ENCODE peak calls at places on chromosome 16, in seven cellular contexts. K is neural crest cell, B is heart left ventricle, L is WTC11, P is OCI-LY7, Z is RWPE1, Y is MCF 10A. A is an unnamed sample.

GRCh38 chr16:87954361-87954760 is 3.1 kb downstream of the BANP start:
- DNase-seq in K (no peak), B (no peak), L (no peak), P (no peak), Z (no peak), Y (no peak), A (no peak)

GRCh38 chr16:50316102-50316847 is 49.9 kb downstream of the ADCY7 start:
- DNase-seq in K (no peak), B (no peak), L (no peak), P (no peak), Z (no peak), Y (no peak), A (no peak)

GRCh38 chr16:19315889-19316288 is 30.4 kb downstream of the CLEC19A start:
- DNase-seq in K (no peak), B (no peak), L (no peak), P (no peak), Z (no peak), Y (no peak), A (no peak)

GRCh38 chr16:49434733-49435132 is 61.1 kb downstream of the C16orf78 start:
- DNase-seq in K (no peak), B (no peak), L (no peak), P (no peak), Z (no peak), Y (no peak), A (peak)

GRCh38 chr16:85057212-85057889 is 29.8 kb downstream of the KIAA0513 start:
- DNase-seq in K (no peak), B (no peak), L (peak), P (peak), Z (no peak), Y (peak), A (no peak)

GRCh38 chr16:84497836-84498610 is 6.4 kb downstream of the MEAK7 start:
- DNase-seq in K (no peak), B (no peak), L (no peak), P (no peak), Z (no peak), Y (no peak), A (no peak)

GRCh38 chr16:87276091-87276561 is 41.1 kb downstream of the C16orf95 start:
- DNase-seq in K (no peak), B (no peak), L (no peak), P (no peak), Z (no peak), Y (no peak), A (no peak)

GRCh38 chr16:48942996-48943395 is 333.0 kb upstream of the N4BP1 start:
- DNase-seq in K (no peak), B (no peak), L (no peak), P (no peak), Z (no peak), Y (no peak), A (no peak)

GRCh38 chr16:83015871-83016270 is 389.1 kb downstream of the CDH13 start:
- DNase-seq in K (no peak), B (no peak), L (no peak), P (no peak), Z (no peak), Y (peak), A (no peak)

GRCh38 chr16:79610771-79611170 is 10.2 kb upstream of the MAF start:
- DNase-seq in K (no peak), B (no peak), L (no peak), P (no peak), Z (no peak), Y (peak), A (no peak)

GRCh38 chr16:65336169-65336568 is 214.3 kb upstream of the CDH11 start:
- DNase-seq in K (no peak), B (no peak), L (no peak), P (no peak), Z (peak), Y (peak), A (no peak)

GRCh38 chr16:87725596-87726235 is 40.1 kb downstream of the KLHDC4 start:
- DNase-seq in K (no peak), B (no peak), L (no peak), P (no peak), Z (no peak), Y (no peak), A (no peak)

GRCh38 chr16:48291754-48292153 is 44.4 kb upstream of the ABCC11 start:
- DNase-seq in K (no peak), B (no peak), L (no peak), P (no peak), Z (no peak), Y (peak), A (no peak)

GRCh38 chr16:81797443-81797842 is 18.4 kb downstream of the PLCG2 start:
- DNase-seq in K (no peak), B (no peak), L (no peak), P (peak), Z (no peak), Y (no peak), A (no peak)

GRCh38 chr16:23324727-23325126 is 22.6 kb downstream of the SCNN1B start:
- DNase-seq in K (no peak), B (peak), L (no peak), P (no peak), Z (no peak), Y (peak), A (no peak)

GRCh38 chr16:5738586-5738985 is 641.0 kb upstream of the EEF2KMT start:
- DNase-seq in K (no peak), B (no peak), L (no peak), P (no peak), Z (no peak), Y (no peak), A (no peak)

GRCh38 chr16:81447383-81448101 is 2.9 kb downstream of the CMIP start:
- DNase-seq in K (no peak), B (no peak), L (no peak), P (no peak), Z (peak), Y (peak), A (no peak)

GRCh38 chr16:86854058-86854621 is 275.8 kb downstream of the FOXL1 start:
- DNase-seq in K (no peak), B (no peak), L (no peak), P (no peak), Z (no peak), Y (no peak), A (no peak)

GRCh38 chr16:73143681-73144370 is 95.9 kb upstream of the ZFHX3 start:
- DNase-seq in K (no peak), B (no peak), L (no peak), P (no peak), Z (no peak), Y (no peak), A (no peak)

GRCh38 chr16:81401035-81401950 is 43.3 kb upstream of the CMIP start:
- DNase-seq in K (no peak), B (peak), L (no peak), P (no peak), Z (peak), Y (peak), A (no peak)

GRCh38 chr16:64731891-64732290 is 390.0 kb downstream of the CDH11 start:
- DNase-seq in K (no peak), B (no peak), L (no peak), P (no peak), Z (no peak), Y (no peak), A (no peak)

DNA sequence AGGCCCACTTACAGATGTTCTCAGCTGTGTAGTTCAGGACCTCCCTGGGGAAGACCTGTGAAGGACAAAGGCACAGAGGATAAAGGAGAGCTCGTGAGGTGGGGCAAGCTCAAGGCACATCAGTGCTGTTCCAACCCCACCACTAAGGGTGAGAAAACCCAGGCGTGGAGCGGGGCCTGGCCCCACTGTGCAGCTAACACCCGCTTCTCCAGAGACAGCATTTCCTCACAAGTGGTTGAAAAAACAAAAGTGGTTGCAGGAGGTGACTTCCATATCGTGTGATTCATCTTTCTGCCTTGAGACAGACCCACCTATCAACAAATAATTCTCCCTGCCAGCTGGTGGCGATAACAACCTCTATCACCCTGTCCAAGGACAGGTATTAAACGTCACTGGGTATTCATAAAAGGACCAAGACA is 30.0 kb downstream of the SNN start:
- DNase-seq in K (no peak), B (no peak), L (no peak), P (peak), Z (peak), Y (peak), A (no peak)
- TF ChIP-seq CTCF in K (no peak), B (no peak), L (no peak), P (peak), Z (no peak), Y (no peak), A (no peak)

GRCh38 chr16:71440669-71441347 is 1.0 kb downstream of the TLE7 start:
- DNase-seq in K (no peak), B (no peak), L (peak), P (no peak), Z (peak), Y (no peak), A (no peak)
- TF ChIP-seq CTCF in K (peak), B (no peak), L (peak), P (peak), Z (no peak), Y (no peak), A (no peak)

GRCh38 chr16:397736-398332 is 835 bp downstream of the NME4 start:
- DNase-seq in K (peak), B (peak), L (peak), P (peak), Z (peak), Y (peak), A (peak)
- TF ChIP-seq CTCF in K (peak), B (peak), L (no peak), P (peak), Z (peak), Y (peak), A (no peak)

DNA sequence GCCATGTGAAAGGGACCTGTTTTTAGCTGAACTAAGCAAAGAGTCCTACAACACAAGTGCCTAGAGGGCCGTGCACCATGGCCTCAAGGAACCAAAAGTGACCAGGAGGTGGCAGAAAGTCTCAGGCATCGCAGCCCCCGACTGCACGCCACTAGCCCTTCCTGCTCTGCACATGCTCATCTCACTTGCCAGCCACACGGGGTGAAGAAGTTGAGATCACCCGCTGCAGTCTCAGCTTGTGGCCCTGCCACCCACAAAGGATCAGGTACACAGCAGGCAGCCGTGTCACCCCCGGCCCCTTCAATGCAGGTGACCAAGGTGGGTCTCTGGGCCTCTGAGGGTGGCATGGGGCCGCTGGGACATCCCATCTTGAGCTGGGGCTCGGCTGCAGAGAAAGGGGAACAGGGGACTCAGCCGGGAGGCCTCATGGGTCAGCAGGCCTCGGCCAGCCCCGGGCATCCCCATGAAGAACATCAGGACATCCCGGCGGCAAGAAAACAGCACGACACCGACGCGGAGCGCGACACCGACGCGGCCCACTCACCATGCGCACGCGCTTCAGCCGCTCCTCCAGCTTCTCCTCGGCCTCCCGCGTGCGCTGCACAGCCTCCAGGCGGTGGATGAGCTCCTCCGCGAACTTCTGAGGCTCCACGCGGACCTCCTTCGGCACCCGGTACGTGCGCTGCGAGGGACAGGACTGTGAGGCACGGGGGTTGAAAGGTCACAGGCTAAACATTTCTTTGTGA is 21.0 kb downstream of the PDIA2 start:
- DNase-seq in K (no peak), B (no peak), L (no peak), P (no peak), Z (no peak), Y (no peak), A (no peak)
- TF ChIP-seq CTCF in K (peak), B (no peak), L (no peak), P (peak), Z (no peak), Y (no peak), A (no peak)

GRCh38 chr16:78458588-78458987 is 359.1 kb downstream of the WWOX start:
- DNase-seq in K (no peak), B (no peak), L (no peak), P (no peak), Z (no peak), Y (peak), A (no peak)
- TF ChIP-seq CTCF in K (peak), B (no peak), L (peak), P (peak), Z (no peak), Y (no peak), A (no peak)

DNA sequence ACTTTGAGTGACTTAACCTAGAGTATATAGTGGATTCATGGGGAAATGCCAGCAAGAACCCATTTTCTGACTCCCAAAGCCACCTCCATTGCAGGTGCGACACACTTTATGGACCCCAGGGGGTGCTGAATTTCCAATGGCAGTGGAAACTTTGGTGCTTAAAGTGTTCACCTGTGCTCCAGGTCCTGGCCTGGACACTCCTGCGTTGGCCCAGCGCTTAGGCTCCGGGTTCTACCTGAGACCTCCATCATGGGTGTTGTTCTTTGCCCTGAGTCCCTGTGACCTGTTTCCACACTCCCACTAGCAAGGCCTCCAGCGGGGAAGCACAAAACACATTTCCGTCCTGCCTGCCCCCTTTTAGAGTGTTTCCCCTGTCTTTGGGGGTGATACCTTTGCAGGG is 3.0 kb downstream of the CCNF start:
- DNase-seq in K (no peak), B (no peak), L (no peak), P (no peak), Z (no peak), Y (no peak), A (no peak)
- TF ChIP-seq CTCF in K (no peak), B (no peak), L (no peak), P (peak), Z (no peak), Y (no peak), A (no peak)